ENCODE peak calls at places on chromosomes 5 and 9, in four cellular contexts. J is CD8-positive, alpha-beta T cell; U is uterus; I is ascending aorta. Q is an unnamed sample.

GRCh38 chr9:128396970-128397613 is 23.6 kb upstream of the CERCAM start:
- DNase-seq in I (no peak), U (peak), J (no peak), Q (no peak)

GRCh38 chr9:27549196-27549737 is 19.7 kb upstream of the MOB3B start:
- DNase-seq in J (no peak), U (no peak), I (no peak), Q (no peak)

GRCh38 chr5:102596113-102596512 is 97.3 kb upstream of the SLCO6A1 start:
- DNase-seq in U (no peak), J (no peak), I (no peak), Q (peak)

GRCh38 chr5:39207628-39208027 is 11.7 kb downstream of the FYB1 start:
- DNase-seq in U (peak), J (no peak), I (no peak), Q (no peak)

GRCh38 chr5:106380736-106381135 is 1290.0 kb downstream of the EFNA5 start:
- DNase-seq in J (no peak), I (no peak), U (no peak), Q (no peak)

GRCh38 chr5:179430256-179431175 is 85.3 kb upstream of the ADAMTS2 start:
- DNase-seq in U (no peak), I (no peak), J (no peak), Q (no peak)

GRCh38 chr9:116737137-116737546 is 50.0 kb downstream of the TRIM32 start:
- DNase-seq in J (peak), I (no peak), U (peak), Q (peak)

GRCh38 chr9:91395553-91396470 is 27.8 kb downstream of the NFIL3 start:
- DNase-seq in I (no peak), U (no peak), J (no peak), Q (peak)

GRCh38 chr5:135012951-135013391 is 21.1 kb downstream of the PITX1 start:
- DNase-seq in U (no peak), I (no peak), J (no peak), Q (no peak)

GRCh38 chr5:91126888-91127287 is 256.2 kb downstream of the ARRDC3 start:
- DNase-seq in J (no peak), I (no peak), U (no peak), Q (no peak)

GRCh38 chr5:171137768-171138540 is 171.1 kb upstream of the TLX3 start:
- DNase-seq in J (no peak), I (no peak), U (no peak), Q (no peak)

GRCh38 chr5:134143964-134144941 is 29.8 kb downstream of the TCF7 start:
- DNase-seq in I (peak), U (no peak), J (no peak), Q (no peak)

GRCh38 chr5:76490970-76491369 is 87.9 kb downstream of the IQGAP2 start:
- DNase-seq in J (no peak), U (no peak), I (no peak), Q (no peak)

GRCh38 chr9:21326526-21327139 is 8.6 kb downstream of the KLHL9 start:
- DNase-seq in J (no peak), U (no peak), I (no peak), Q (peak)

GRCh38 chr5:6504677-6505414 is 56.2 kb downstream of the UBE2QL1 start:
- DNase-seq in I (no peak), J (no peak), U (no peak), Q (no peak)

GRCh38 chr9:4798281-4798680 is 5.5 kb downstream of the RCL1 start:
- DNase-seq in U (no peak), I (no peak), J (no peak), Q (no peak)

GRCh38 chr9:21853414-21853813 is 51.0 kb downstream of the MTAP start:
- DNase-seq in U (no peak), I (no peak), J (no peak), Q (no peak)

GRCh38 chr5:172350212-172351181 is 66.9 kb upstream of the UBTD2 start:
- DNase-seq in J (no peak), U (no peak), I (no peak), Q (no peak)

GRCh38 chr5:143557061-143557818 is 153.8 kb upstream of the NR3C1 start:
- DNase-seq in J (no peak), I (no peak), U (no peak), Q (peak)

GRCh38 chr5:172455511-172456061 is 1.3 kb upstream of the SH3PXD2B start:
- DNase-seq in J (no peak), I (no peak), U (peak), Q (no peak)

GRCh38 chr5:10528056-10528816 is 35.6 kb upstream of the ANKRD33B start:
- DNase-seq in I (no peak), J (no peak), U (no peak), Q (peak)

GRCh38 chr5:75265731-75266130 is 29.1 kb upstream of the ANKRD31 start:
- DNase-seq in J (no peak), I (no peak), U (no peak), Q (peak)

GRCh38 chr5:83911367-83911919 is 190.8 kb upstream of the HAPLN1 start:
- DNase-seq in J (no peak), U (no peak), I (no peak), Q (no peak)

GRCh38 chr5:101785090-101785489 is 511.0 kb downstream of the SLCO4C1 start:
- DNase-seq in U (no peak), J (no peak), I (no peak), Q (no peak)

GRCh38 chr5:118875131-118875530 is 113.2 kb downstream of the DTWD2 start:
- DNase-seq in I (no peak), J (no peak), U (no peak), Q (no peak)

GRCh38 chr5:1523793-1524480 is at the start of gene LPCAT1:
- DNase-seq in U (peak), I (peak), J (peak), Q (peak)

GRCh38 chr5:68406767-68407232 is 191.2 kb downstream of the PIK3R1 start:
- DNase-seq in I (no peak), J (no peak), U (no peak), Q (peak)

GRCh38 chr5:142671801-142672200 is 14.1 kb downstream of the FGF1 start:
- DNase-seq in J (no peak), U (no peak), I (no peak), Q (no peak)

GRCh38 chr9:96858018-96858573 is 3.8 kb upstream of the ZNF782 start:
- DNase-seq in I (no peak), J (no peak), U (no peak), Q (no peak)

GRCh38 chr5:9188131-9188530 is 357.7 kb downstream of the SEMA5A start:
- DNase-seq in J (no peak), U (no peak), I (no peak), Q (peak)

GRCh38 chr5:40112875-40113274 is 566.8 kb upstream of the PTGER4 start:
- DNase-seq in J (no peak), U (no peak), I (no peak), Q (no peak)

GRCh38 chr5:172911976-172912375 is 47.2 kb upstream of the RPL26L1 start:
- DNase-seq in J (no peak), U (no peak), I (no peak), Q (no peak)

GRCh38 chr5:103919526-103919925 is 356.9 kb upstream of the NUDT12 start:
- DNase-seq in U (no peak), I (no peak), J (no peak), Q (no peak)

GRCh38 chr9:78035369-78035993 is 3.9 kb upstream of the GNAQ start:
- DNase-seq in U (peak), I (no peak), J (peak), Q (peak)

GRCh38 chr9:3244963-3245653 is 280.7 kb downstream of the RFX3 start:
- DNase-seq in I (no peak), U (no peak), J (no peak), Q (peak)

GRCh38 chr9:86126998-86127972 is 27.9 kb upstream of the GOLM1 start:
- DNase-seq in U (no peak), J (no peak), I (peak), Q (peak)

GRCh38 chr5:12703254-12703653 is 799.0 kb upstream of the CTNND2 start:
- DNase-seq in I (no peak), J (no peak), U (no peak), Q (no peak)

DNA sequence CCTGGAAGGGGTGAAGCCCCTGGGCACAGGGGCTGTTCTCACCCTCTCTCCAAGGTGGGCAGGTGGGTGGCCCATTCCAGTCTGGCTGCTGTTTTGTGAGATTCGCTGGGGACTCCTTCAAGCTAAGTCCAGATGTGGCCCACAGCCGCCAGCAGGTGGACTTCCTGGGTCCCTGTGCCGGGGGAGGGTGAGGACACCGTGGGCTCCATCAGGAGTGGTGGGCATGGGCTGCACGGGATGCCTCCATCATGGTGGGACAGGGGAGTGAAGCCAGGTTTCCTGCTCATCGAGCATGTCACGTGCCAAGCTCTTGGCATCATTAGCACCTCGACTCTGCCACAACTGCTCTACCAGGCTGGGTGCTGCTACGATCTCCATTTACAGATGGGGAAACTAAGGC is 1.8 kb downstream of the NCS1 start:
- DNase-seq in I (no peak), J (no peak), U (no peak), Q (no peak)
- TF ChIP-seq CTCF in I (no peak), J (no peak), U (no peak), Q (no peak)

GRCh38 chr9:124040186-124040920 is 28.8 kb downstream of the LHX2 start:
- DNase-seq in I (no peak), U (no peak), J (no peak), Q (no peak)
- H3K4me3 ChIP-seq in I (peak), U (no peak), J (no peak), Q (peak)

GRCh38 chr5:36631575-36632362 is 25.4 kb downstream of the SLC1A3 start:
- DNase-seq in U (no peak), I (no peak), J (no peak), Q (no peak)
- TF ChIP-seq CTCF in U (no peak), I (no peak), J (no peak), Q (no peak)

GRCh38 chr9:34127035-34127948 is 794 bp upstream of the DCAF12 start:
- DNase-seq in U (no peak), J (no peak), I (no peak), Q (peak)
- H3K4me3 ChIP-seq in U (peak), J (peak), I (peak), Q (peak)

Q was measured in GM12865.